ENCODE peak calls at places on chromosomes 11 and 22, in nine cellular contexts. One of them, this sample, is unnamed.

GRCh38 chr11:116506446-116506845 is 266.3 kb downstream of the BUD13 start:
- DNase-seq in fibroblast of the aortic adventitia: no peak
- DNase-seq in heart right ventricle: no peak
- DNase-seq in NCI-H1105 treated with DMSO at 0.1 percent for 48 hours: no peak
- DNase-seq in stimulated activated CD4-positive, alpha-beta T cell treated with anti-CD3 and anti-CD28 coated beads, Interleukin-1b, Interleukin-23, amount 100 ng/mL, for 24 hours: no peak
- DNase-seq in A172: no peak
- DNase-seq in cardiac fibroblast: no peak
- DNase-seq in occipital lobe: no peak
- DNase-seq in HTR-8/SVneo: no peak
- DNase-seq in this sample: no peak

GRCh38 chr22:31474743-31475142 is 14.9 kb downstream of the EIF4ENIF1 start:
- DNase-seq in fibroblast of the aortic adventitia: peak
- DNase-seq in heart right ventricle: no peak
- DNase-seq in NCI-H1105 treated with DMSO at 0.1 percent for 48 hours: no peak
- DNase-seq in stimulated activated CD4-positive, alpha-beta T cell treated with anti-CD3 and anti-CD28 coated beads, Interleukin-1b, Interleukin-23, amount 100 ng/mL, for 24 hours: no peak
- DNase-seq in A172: no peak
- DNase-seq in cardiac fibroblast: peak
- DNase-seq in occipital lobe: no peak
- DNase-seq in HTR-8/SVneo: no peak
- DNase-seq in this sample: no peak

GRCh38 chr11:17983569-17983968 is 29.3 kb downstream of the SERGEF start:
- DNase-seq in fibroblast of the aortic adventitia: no peak
- DNase-seq in heart right ventricle: no peak
- DNase-seq in NCI-H1105 treated with DMSO at 0.1 percent for 48 hours: no peak
- DNase-seq in stimulated activated CD4-positive, alpha-beta T cell treated with anti-CD3 and anti-CD28 coated beads, Interleukin-1b, Interleukin-23, amount 100 ng/mL, for 24 hours: no peak
- DNase-seq in A172: no peak
- DNase-seq in cardiac fibroblast: no peak
- DNase-seq in occipital lobe: no peak
- DNase-seq in HTR-8/SVneo: no peak
- DNase-seq in this sample: no peak

GRCh38 chr11:130606781-130607511 is 158.5 kb downstream of the ADAMTS15 start:
- DNase-seq in fibroblast of the aortic adventitia: peak
- DNase-seq in heart right ventricle: peak
- DNase-seq in NCI-H1105 treated with DMSO at 0.1 percent for 48 hours: peak
- DNase-seq in stimulated activated CD4-positive, alpha-beta T cell treated with anti-CD3 and anti-CD28 coated beads, Interleukin-1b, Interleukin-23, amount 100 ng/mL, for 24 hours: no peak
- DNase-seq in A172: no peak
- DNase-seq in cardiac fibroblast: no peak
- DNase-seq in occipital lobe: no peak
- DNase-seq in HTR-8/SVneo: no peak
- DNase-seq in this sample: no peak

GRCh38 chr22:35725521-35725920 is 7.8 kb downstream of the APOL5 start:
- DNase-seq in fibroblast of the aortic adventitia: no peak
- DNase-seq in heart right ventricle: no peak
- DNase-seq in NCI-H1105 treated with DMSO at 0.1 percent for 48 hours: no peak
- DNase-seq in stimulated activated CD4-positive, alpha-beta T cell treated with anti-CD3 and anti-CD28 coated beads, Interleukin-1b, Interleukin-23, amount 100 ng/mL, for 24 hours: no peak
- DNase-seq in A172: no peak
- DNase-seq in cardiac fibroblast: no peak
- DNase-seq in occipital lobe: no peak
- DNase-seq in HTR-8/SVneo: no peak
- DNase-seq in this sample: no peak

GRCh38 chr22:28021116-28021997 is 102.3 kb upstream of the PITPNB start:
- DNase-seq in fibroblast of the aortic adventitia: no peak
- DNase-seq in heart right ventricle: no peak
- DNase-seq in NCI-H1105 treated with DMSO at 0.1 percent for 48 hours: no peak
- DNase-seq in stimulated activated CD4-positive, alpha-beta T cell treated with anti-CD3 and anti-CD28 coated beads, Interleukin-1b, Interleukin-23, amount 100 ng/mL, for 24 hours: no peak
- DNase-seq in A172: no peak
- DNase-seq in cardiac fibroblast: no peak
- DNase-seq in occipital lobe: peak
- DNase-seq in HTR-8/SVneo: no peak
- DNase-seq in this sample: no peak

GRCh38 chr11:65417702-65418430 is 4.7 kb upstream of the NEAT1 start:
- DNase-seq in fibroblast of the aortic adventitia: peak
- DNase-seq in heart right ventricle: peak
- DNase-seq in NCI-H1105 treated with DMSO at 0.1 percent for 48 hours: no peak
- DNase-seq in stimulated activated CD4-positive, alpha-beta T cell treated with anti-CD3 and anti-CD28 coated beads, Interleukin-1b, Interleukin-23, amount 100 ng/mL, for 24 hours: no peak
- DNase-seq in A172: peak
- DNase-seq in cardiac fibroblast: peak
- DNase-seq in occipital lobe: no peak
- DNase-seq in HTR-8/SVneo: no peak
- DNase-seq in this sample: no peak

GRCh38 chr11:10303558-10304363 is 1.1 kb upstream of the ADM start:
- DNase-seq in fibroblast of the aortic adventitia: peak
- DNase-seq in heart right ventricle: peak
- DNase-seq in NCI-H1105 treated with DMSO at 0.1 percent for 48 hours: peak
- DNase-seq in stimulated activated CD4-positive, alpha-beta T cell treated with anti-CD3 and anti-CD28 coated beads, Interleukin-1b, Interleukin-23, amount 100 ng/mL, for 24 hours: no peak
- DNase-seq in A172: peak
- DNase-seq in cardiac fibroblast: peak
- DNase-seq in occipital lobe: no peak
- DNase-seq in HTR-8/SVneo: peak
- DNase-seq in this sample: no peak

GRCh38 chr22:49502126-49502826 is 325.4 kb downstream of the BRD1 start:
- DNase-seq in fibroblast of the aortic adventitia: no peak
- DNase-seq in heart right ventricle: no peak
- DNase-seq in NCI-H1105 treated with DMSO at 0.1 percent for 48 hours: no peak
- DNase-seq in stimulated activated CD4-positive, alpha-beta T cell treated with anti-CD3 and anti-CD28 coated beads, Interleukin-1b, Interleukin-23, amount 100 ng/mL, for 24 hours: no peak
- DNase-seq in A172: peak
- DNase-seq in cardiac fibroblast: no peak
- DNase-seq in occipital lobe: no peak
- DNase-seq in HTR-8/SVneo: peak
- DNase-seq in this sample: no peak